ENCODE peak calls at places on chromosomes 2 and 18, in four cellular contexts. M is H1, I is K562, T is GM12878. H is an unnamed sample.

GRCh38 chr18:76450912-76451421 is 44.1 kb downstream of the ZNF516 start:
- DNase-seq in I (no peak), M (peak; percentile 52), T (peak; percentile 37), H (no peak)

GRCh38 chr18:13260927-13261471 is 42.4 kb downstream of the LDLRAD4 start:
- DNase-seq in M (no peak), T (no peak), I (no peak), H (no peak)

GRCh38 chr18:76727589-76727988 is 94.8 kb upstream of the ZNF236 start:
- DNase-seq in T (no peak), I (no peak), M (no peak), H (no peak)

GRCh38 chr2:185477452-185477851 is 261.2 kb upstream of the FSIP2 start:
- DNase-seq in M (no peak), T (no peak), I (no peak), H (no peak)

GRCh38 chr2:190167702-190168101 is 105.2 kb upstream of the MSTN start:
- DNase-seq in I (no peak), T (no peak), M (no peak), H (no peak)

GRCh38 chr18:70228546-70228945 is 23.1 kb upstream of the RTTN start:
- DNase-seq in I (no peak), T (no peak), M (no peak), H (no peak)

GRCh38 chr2:62333961-62334360 is 138.0 kb downstream of the B3GNT2 start:
- DNase-seq in I (no peak), T (no peak), M (no peak), H (no peak)

GRCh38 chr18:68915066-68915465 is 117.2 kb downstream of the CCDC102B start:
- DNase-seq in M (no peak), T (no peak), I (no peak), H (no peak)

GRCh38 chr2:64988420-64989125 is 626 bp upstream of the SLC1A4 start:
- DNase-seq in I (peak; percentile 90), T (no peak), M (peak; percentile 71), H (peak; percentile 52)

GRCh38 chr18:2846241-2846637 is 567 bp upstream of the EMILIN2 start:
- DNase-seq in M (no peak), I (peak; percentile 40), T (no peak), H (peak; percentile 24)

GRCh38 chr2:11028407-11028916 is 116.7 kb downstream of the KCNF1 start:
- DNase-seq in T (no peak), I (no peak), M (no peak), H (no peak)

GRCh38 chr18:3186678-3187658 is 32.8 kb downstream of the MYOM1 start:
- DNase-seq in I (peak; percentile 64), M (no peak), T (no peak), H (no peak)

GRCh38 chr2:97722227-97722626 is 8.9 kb downstream of the ZAP70 start:
- DNase-seq in I (no peak), M (no peak), T (no peak), H (no peak)
- TF ChIP-seq TAF1 in I (no peak), M (no peak), T (no peak), H (no peak)

GRCh38 chr2:208686665-208687064 is 280.1 kb downstream of the PTH2R start:
- DNase-seq in T (no peak), M (no peak), I (no peak), H (no peak)
- TF ChIP-seq POLR2A in T (no peak), M (no peak), I (no peak), H (no peak)

GRCh38 chr2:174972924-174973323 is 32.3 kb downstream of the CHN1 start:
- DNase-seq in I (no peak), M (no peak), T (no peak), H (no peak)

GRCh38 chr2:174974131-174974530 is 31.1 kb downstream of the CHN1 start:
- DNase-seq in T (no peak), M (no peak), I (no peak), H (no peak)

GRCh38 chr2:174979996-174980395 is 25.2 kb downstream of the CHN1 start:
- DNase-seq in M (no peak), T (no peak), I (no peak), H (no peak)

GRCh38 chr2:174981336-174981735 is 23.8 kb downstream of the CHN1 start:
- DNase-seq in M (no peak), I (no peak), T (no peak), H (no peak)

GRCh38 chr2:174977364-174977763 is 27.8 kb downstream of the CHN1 start:
- DNase-seq in M (no peak), T (no peak), I (no peak), H (no peak)
- TF ChIP-seq POLR2AphosphoS5 in M (no peak), T (no peak), I (no peak), H (no peak)

DNA sequence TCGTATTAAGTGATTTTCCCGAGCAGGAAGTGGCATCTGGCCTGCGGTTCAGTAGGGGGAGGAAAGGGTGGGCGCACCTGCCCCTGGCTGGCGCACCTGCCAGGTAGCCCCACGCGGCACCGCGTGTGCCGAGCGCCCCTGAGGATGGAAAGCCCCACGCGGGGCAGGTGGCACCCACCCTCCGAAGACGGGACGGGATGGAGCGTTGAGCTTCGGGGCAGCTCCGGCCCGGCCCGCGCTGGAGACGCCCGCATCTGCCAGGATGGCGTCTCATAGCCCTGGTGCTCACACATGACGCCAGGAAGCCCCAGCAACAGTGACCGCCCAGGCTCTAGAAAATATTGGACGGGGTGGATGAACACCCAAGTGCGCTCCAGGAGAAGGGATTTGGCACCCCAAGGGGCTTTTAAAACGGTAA is 2.5 kb upstream of the NFATC1 start:
- DNase-seq in M (no peak), I (no peak), T (no peak), H (no peak)
- TF ChIP-seq TAF1 in M (no peak), I (no peak), T (no peak), H (no peak)

DNA sequence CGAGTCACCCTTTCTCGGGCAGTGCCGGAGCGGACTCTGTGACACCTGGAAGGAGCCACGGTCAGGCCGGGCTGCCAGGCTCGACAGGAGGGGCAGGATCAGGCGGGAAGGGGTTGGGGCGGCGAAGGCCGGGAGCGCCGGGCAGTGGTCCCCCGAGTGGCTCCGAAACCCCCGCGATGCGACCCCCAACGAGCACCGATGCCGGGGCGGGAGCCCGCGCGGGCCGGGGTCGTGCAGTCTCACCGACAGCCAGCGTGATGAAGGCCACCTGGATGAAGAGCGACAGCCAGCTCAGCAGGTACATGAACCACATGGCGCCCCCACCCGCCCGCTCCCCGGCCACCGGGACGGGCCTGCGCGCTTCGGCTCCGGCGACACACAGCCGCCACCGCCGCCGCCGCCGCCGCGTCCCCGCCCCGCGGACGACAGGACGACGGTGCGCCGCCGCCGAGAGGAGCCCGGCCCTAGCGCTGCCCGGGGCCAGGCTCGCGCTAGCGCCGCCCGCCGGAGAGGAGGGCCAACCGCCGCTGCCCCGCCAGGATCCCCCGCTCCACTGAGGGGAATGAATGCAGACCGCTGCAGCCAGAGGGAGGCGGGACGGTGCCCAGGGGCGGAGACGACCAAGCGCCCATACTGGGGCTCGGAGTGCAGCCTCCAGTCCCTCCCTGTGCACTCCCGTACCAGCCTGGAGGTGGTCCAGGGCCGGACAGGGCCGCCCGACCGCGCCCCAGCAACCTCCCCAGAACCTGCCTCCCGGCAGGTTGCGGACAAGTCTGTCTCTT is at the start of gene TEX261:
- DNase-seq in I (peak; percentile 91), M (peak; percentile 98), T (peak; percentile 34), H (peak; percentile 93)
- TF ChIP-seq POLR2A in I (peak; percentile 54), M (no peak), T (peak; percentile 87), H (peak; percentile 80)

DNA sequence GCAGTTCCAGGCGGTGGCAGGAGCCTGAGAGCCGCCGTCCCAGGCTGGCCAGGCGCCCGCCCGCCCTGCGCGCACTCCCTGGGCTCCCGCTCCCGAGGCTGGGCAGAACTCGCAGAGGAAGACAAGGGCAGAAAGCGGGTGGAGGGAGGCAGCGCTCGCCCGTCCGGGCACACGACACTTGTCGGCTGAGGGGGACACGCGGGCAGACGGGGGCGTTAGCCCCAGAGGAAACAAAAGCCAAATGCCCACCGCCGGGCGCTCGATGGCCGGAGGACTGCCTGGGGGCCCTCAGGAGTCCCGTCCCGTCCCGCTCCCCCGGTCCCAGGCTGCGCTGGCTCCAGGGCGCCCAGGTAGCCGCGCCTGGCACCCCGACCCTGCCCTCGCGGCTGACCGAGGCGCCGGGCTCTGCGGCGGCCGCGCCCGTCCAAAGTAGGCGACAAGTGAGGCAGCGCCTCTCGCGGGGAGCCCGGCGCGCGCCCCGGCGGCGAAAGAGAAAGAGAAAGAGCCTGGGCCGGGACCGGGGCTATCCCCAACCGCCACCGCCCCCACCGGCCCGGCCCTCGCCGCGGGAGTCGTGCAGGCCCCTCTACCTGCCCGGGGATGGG is 491 bp downstream of the L3MBTL4 start:
- DNase-seq in T (no peak), M (peak; percentile 74), I (no peak), H (peak; percentile 83)
- TF ChIP-seq POLR2AphosphoS5 in T (no peak), M (no peak), I (no peak), H (no peak)

GRCh38 chr2:178298785-178299212 is 104.5 kb downstream of the OSBPL6 start:
- DNase-seq in I (no peak), M (no peak), T (no peak), H (no peak)
- TF ChIP-seq TAF1 in I (no peak), M (no peak), T (no peak), H (no peak)

GRCh38 chr18:60047556-60047955 is 147.8 kb downstream of the PMAIP1 start:
- DNase-seq in M (no peak), I (no peak), T (no peak), H (no peak)
- TF ChIP-seq POLR2A in M (no peak), I (no peak), T (no peak), H (no peak)

GRCh38 chr2:174438146-174438886 is 42.8 kb downstream of the SCRN3 start:
- DNase-seq in M (no peak), I (no peak), T (no peak), H (no peak)
- TF ChIP-seq POLR2AphosphoS5 in M (no peak), I (no peak), T (no peak), H (no peak)